ENCODE peak calls at places on chromosome 19, in nine cellular contexts. One of them, this sample, is unnamed.

GRCh38 chr19:18069383-18069782 is 17.4 kb downstream of the IL12RB1 start:
- DNase-seq in HEK293T: no peak
- DNase-seq in erythroblast: no peak
- DNase-seq in KG1: no peak
- DNase-seq in activated CD8-positive, alpha-beta memory T cell treated with anti-CD3 and anti-CD28 coated beads, Interleukin-2, amount 50 U/mL, for 48 hours: no peak
- DNase-seq in stimulated activated naive CD4-positive, alpha-beta T cell: no peak
- DNase-seq in activated T-cell treated with anti-CD3 and anti-CD28 coated beads, Interleukin-2, amount 50 U/mL, for 4 hours: no peak
- DNase-seq in T-helper 2 cell treated with Interferon-gamma antibody and Interleukin-4, amounts not matched to agents 5 μg/mL and 100 μg/mL, for 36 hours: no peak
- DNase-seq in endothelial cell: no peak
- DNase-seq in this sample: no peak

GRCh38 chr19:11576186-11576585 is 1.3 kb downstream of the ACP5 start:
- DNase-seq in HEK293T: no peak
- DNase-seq in erythroblast: no peak
- DNase-seq in KG1: no peak
- DNase-seq in activated CD8-positive, alpha-beta memory T cell treated with anti-CD3 and anti-CD28 coated beads, Interleukin-2, amount 50 U/mL, for 48 hours: no peak
- DNase-seq in stimulated activated naive CD4-positive, alpha-beta T cell: no peak
- DNase-seq in activated T-cell treated with anti-CD3 and anti-CD28 coated beads, Interleukin-2, amount 50 U/mL, for 4 hours: no peak
- DNase-seq in T-helper 2 cell treated with Interferon-gamma antibody and Interleukin-4, amounts not matched to agents 5 μg/mL and 100 μg/mL, for 36 hours: no peak
- DNase-seq in endothelial cell: no peak
- DNase-seq in this sample: no peak

GRCh38 chr19:17951151-17952040 is 15.5 kb upstream of the KCNN1 start:
- DNase-seq in HEK293T: no peak
- DNase-seq in erythroblast: no peak
- DNase-seq in KG1: no peak
- DNase-seq in activated CD8-positive, alpha-beta memory T cell treated with anti-CD3 and anti-CD28 coated beads, Interleukin-2, amount 50 U/mL, for 48 hours: no peak
- DNase-seq in stimulated activated naive CD4-positive, alpha-beta T cell: no peak
- DNase-seq in activated T-cell treated with anti-CD3 and anti-CD28 coated beads, Interleukin-2, amount 50 U/mL, for 4 hours: no peak
- DNase-seq in T-helper 2 cell treated with Interferon-gamma antibody and Interleukin-4, amounts not matched to agents 5 μg/mL and 100 μg/mL, for 36 hours: no peak
- DNase-seq in endothelial cell: no peak
- DNase-seq in this sample: no peak

GRCh38 chr19:45778010-45778671 is 4.1 kb downstream of the DMPK start:
- DNase-seq in HEK293T: no peak
- DNase-seq in erythroblast: no peak
- DNase-seq in KG1: no peak
- DNase-seq in activated CD8-positive, alpha-beta memory T cell treated with anti-CD3 and anti-CD28 coated beads, Interleukin-2, amount 50 U/mL, for 48 hours: no peak
- DNase-seq in stimulated activated naive CD4-positive, alpha-beta T cell: no peak
- DNase-seq in activated T-cell treated with anti-CD3 and anti-CD28 coated beads, Interleukin-2, amount 50 U/mL, for 4 hours: no peak
- DNase-seq in T-helper 2 cell treated with Interferon-gamma antibody and Interleukin-4, amounts not matched to agents 5 μg/mL and 100 μg/mL, for 36 hours: no peak
- DNase-seq in endothelial cell: no peak
- DNase-seq in this sample: no peak

GRCh38 chr19:52171321-52172169 is at the start of gene ZNF836:
- DNase-seq in HEK293T: peak
- DNase-seq in erythroblast: peak
- DNase-seq in KG1: peak
- DNase-seq in activated CD8-positive, alpha-beta memory T cell treated with anti-CD3 and anti-CD28 coated beads, Interleukin-2, amount 50 U/mL, for 48 hours: peak
- DNase-seq in stimulated activated naive CD4-positive, alpha-beta T cell: peak
- DNase-seq in activated T-cell treated with anti-CD3 and anti-CD28 coated beads, Interleukin-2, amount 50 U/mL, for 4 hours: peak
- DNase-seq in T-helper 2 cell treated with Interferon-gamma antibody and Interleukin-4, amounts not matched to agents 5 μg/mL and 100 μg/mL, for 36 hours: peak
- DNase-seq in endothelial cell: peak
- DNase-seq in this sample: peak

GRCh38 chr19:44799627-44800257 is 9.2 kb upstream of the BCAM start:
- DNase-seq in HEK293T: no peak
- DNase-seq in erythroblast: no peak
- DNase-seq in KG1: no peak
- DNase-seq in activated CD8-positive, alpha-beta memory T cell treated with anti-CD3 and anti-CD28 coated beads, Interleukin-2, amount 50 U/mL, for 48 hours: no peak
- DNase-seq in stimulated activated naive CD4-positive, alpha-beta T cell: no peak
- DNase-seq in activated T-cell treated with anti-CD3 and anti-CD28 coated beads, Interleukin-2, amount 50 U/mL, for 4 hours: no peak
- DNase-seq in T-helper 2 cell treated with Interferon-gamma antibody and Interleukin-4, amounts not matched to agents 5 μg/mL and 100 μg/mL, for 36 hours: no peak
- DNase-seq in endothelial cell: no peak
- DNase-seq in this sample: no peak

GRCh38 chr19:48419158-48419920 is 25.9 kb downstream of the GRIN2D start:
- DNase-seq in HEK293T: peak
- DNase-seq in erythroblast: peak
- DNase-seq in KG1: peak
- DNase-seq in activated CD8-positive, alpha-beta memory T cell treated with anti-CD3 and anti-CD28 coated beads, Interleukin-2, amount 50 U/mL, for 48 hours: peak
- DNase-seq in stimulated activated naive CD4-positive, alpha-beta T cell: peak
- DNase-seq in activated T-cell treated with anti-CD3 and anti-CD28 coated beads, Interleukin-2, amount 50 U/mL, for 4 hours: peak
- DNase-seq in T-helper 2 cell treated with Interferon-gamma antibody and Interleukin-4, amounts not matched to agents 5 μg/mL and 100 μg/mL, for 36 hours: peak
- DNase-seq in endothelial cell: peak
- DNase-seq in this sample: peak

GRCh38 chr19:13044160-13044853 is 49.0 kb downstream of the NFIX start:
- DNase-seq in HEK293T: no peak
- DNase-seq in erythroblast: no peak
- DNase-seq in KG1: no peak
- DNase-seq in activated CD8-positive, alpha-beta memory T cell treated with anti-CD3 and anti-CD28 coated beads, Interleukin-2, amount 50 U/mL, for 48 hours: no peak
- DNase-seq in stimulated activated naive CD4-positive, alpha-beta T cell: no peak
- DNase-seq in activated T-cell treated with anti-CD3 and anti-CD28 coated beads, Interleukin-2, amount 50 U/mL, for 4 hours: peak
- DNase-seq in T-helper 2 cell treated with Interferon-gamma antibody and Interleukin-4, amounts not matched to agents 5 μg/mL and 100 μg/mL, for 36 hours: peak
- DNase-seq in endothelial cell: no peak
- DNase-seq in this sample: peak

GRCh38 chr19:13117772-13118423 is at the start of gene NACC1:
- DNase-seq in HEK293T: peak
- DNase-seq in erythroblast: peak
- DNase-seq in KG1: peak
- DNase-seq in activated CD8-positive, alpha-beta memory T cell treated with anti-CD3 and anti-CD28 coated beads, Interleukin-2, amount 50 U/mL, for 48 hours: peak
- DNase-seq in stimulated activated naive CD4-positive, alpha-beta T cell: peak
- DNase-seq in activated T-cell treated with anti-CD3 and anti-CD28 coated beads, Interleukin-2, amount 50 U/mL, for 4 hours: peak
- DNase-seq in T-helper 2 cell treated with Interferon-gamma antibody and Interleukin-4, amounts not matched to agents 5 μg/mL and 100 μg/mL, for 36 hours: peak
- DNase-seq in endothelial cell: peak
- DNase-seq in this sample: peak

GRCh38 chr19:54191671-54192453 is 754 bp downstream of the TSEN34 start:
- DNase-seq in HEK293T: no peak
- DNase-seq in erythroblast: no peak
- DNase-seq in KG1: no peak
- DNase-seq in activated CD8-positive, alpha-beta memory T cell treated with anti-CD3 and anti-CD28 coated beads, Interleukin-2, amount 50 U/mL, for 48 hours: no peak
- DNase-seq in stimulated activated naive CD4-positive, alpha-beta T cell: no peak
- DNase-seq in activated T-cell treated with anti-CD3 and anti-CD28 coated beads, Interleukin-2, amount 50 U/mL, for 4 hours: no peak
- DNase-seq in T-helper 2 cell treated with Interferon-gamma antibody and Interleukin-4, amounts not matched to agents 5 μg/mL and 100 μg/mL, for 36 hours: no peak
- DNase-seq in endothelial cell: no peak
- DNase-seq in this sample: no peak

GRCh38 chr19:48524221-48524620 is 12.6 kb upstream of the LMTK3 start:
- DNase-seq in HEK293T: no peak
- DNase-seq in erythroblast: no peak
- DNase-seq in KG1: no peak
- DNase-seq in activated CD8-positive, alpha-beta memory T cell treated with anti-CD3 and anti-CD28 coated beads, Interleukin-2, amount 50 U/mL, for 48 hours: no peak
- DNase-seq in stimulated activated naive CD4-positive, alpha-beta T cell: no peak
- DNase-seq in activated T-cell treated with anti-CD3 and anti-CD28 coated beads, Interleukin-2, amount 50 U/mL, for 4 hours: no peak
- DNase-seq in T-helper 2 cell treated with Interferon-gamma antibody and Interleukin-4, amounts not matched to agents 5 μg/mL and 100 μg/mL, for 36 hours: no peak
- DNase-seq in endothelial cell: no peak
- DNase-seq in this sample: no peak

GRCh38 chr19:53942001-53942786 is 20.5 kb upstream of the CACNG8 start:
- DNase-seq in HEK293T: peak
- DNase-seq in erythroblast: peak
- DNase-seq in KG1: no peak
- DNase-seq in activated CD8-positive, alpha-beta memory T cell treated with anti-CD3 and anti-CD28 coated beads, Interleukin-2, amount 50 U/mL, for 48 hours: peak
- DNase-seq in stimulated activated naive CD4-positive, alpha-beta T cell: no peak
- DNase-seq in activated T-cell treated with anti-CD3 and anti-CD28 coated beads, Interleukin-2, amount 50 U/mL, for 4 hours: no peak
- DNase-seq in T-helper 2 cell treated with Interferon-gamma antibody and Interleukin-4, amounts not matched to agents 5 μg/mL and 100 μg/mL, for 36 hours: no peak
- DNase-seq in endothelial cell: peak
- DNase-seq in this sample: no peak

GRCh38 chr19:40585677-40586422 is 9.2 kb downstream of the SHKBP1 start:
- DNase-seq in HEK293T: no peak
- DNase-seq in erythroblast: no peak
- DNase-seq in KG1: no peak
- DNase-seq in activated CD8-positive, alpha-beta memory T cell treated with anti-CD3 and anti-CD28 coated beads, Interleukin-2, amount 50 U/mL, for 48 hours: no peak
- DNase-seq in stimulated activated naive CD4-positive, alpha-beta T cell: no peak
- DNase-seq in activated T-cell treated with anti-CD3 and anti-CD28 coated beads, Interleukin-2, amount 50 U/mL, for 4 hours: no peak
- DNase-seq in T-helper 2 cell treated with Interferon-gamma antibody and Interleukin-4, amounts not matched to agents 5 μg/mL and 100 μg/mL, for 36 hours: no peak
- DNase-seq in endothelial cell: no peak
- DNase-seq in this sample: no peak

GRCh38 chr19:47247308-47247990 is 8.9 kb upstream of the CCDC9 start:
- DNase-seq in HEK293T: peak
- DNase-seq in erythroblast: peak
- DNase-seq in KG1: peak
- DNase-seq in activated CD8-positive, alpha-beta memory T cell treated with anti-CD3 and anti-CD28 coated beads, Interleukin-2, amount 50 U/mL, for 48 hours: peak
- DNase-seq in stimulated activated naive CD4-positive, alpha-beta T cell: peak
- DNase-seq in activated T-cell treated with anti-CD3 and anti-CD28 coated beads, Interleukin-2, amount 50 U/mL, for 4 hours: peak
- DNase-seq in T-helper 2 cell treated with Interferon-gamma antibody and Interleukin-4, amounts not matched to agents 5 μg/mL and 100 μg/mL, for 36 hours: peak
- DNase-seq in endothelial cell: peak
- DNase-seq in this sample: peak

GRCh38 chr19:46902402-46902766 is 41.6 kb downstream of the ARHGAP35 start:
- DNase-seq in HEK293T: no peak
- DNase-seq in erythroblast: no peak
- DNase-seq in KG1: no peak
- DNase-seq in activated CD8-positive, alpha-beta memory T cell treated with anti-CD3 and anti-CD28 coated beads, Interleukin-2, amount 50 U/mL, for 48 hours: no peak
- DNase-seq in stimulated activated naive CD4-positive, alpha-beta T cell: no peak
- DNase-seq in activated T-cell treated with anti-CD3 and anti-CD28 coated beads, Interleukin-2, amount 50 U/mL, for 4 hours: no peak
- DNase-seq in T-helper 2 cell treated with Interferon-gamma antibody and Interleukin-4, amounts not matched to agents 5 μg/mL and 100 μg/mL, for 36 hours: no peak
- DNase-seq in endothelial cell: no peak
- DNase-seq in this sample: no peak

GRCh38 chr19:275958-276646 is 15.1 kb downstream of the PLPP2 start:
- DNase-seq in HEK293T: no peak
- DNase-seq in erythroblast: no peak
- DNase-seq in KG1: no peak
- DNase-seq in activated CD8-positive, alpha-beta memory T cell treated with anti-CD3 and anti-CD28 coated beads, Interleukin-2, amount 50 U/mL, for 48 hours: no peak
- DNase-seq in stimulated activated naive CD4-positive, alpha-beta T cell: no peak
- DNase-seq in activated T-cell treated with anti-CD3 and anti-CD28 coated beads, Interleukin-2, amount 50 U/mL, for 4 hours: no peak
- DNase-seq in T-helper 2 cell treated with Interferon-gamma antibody and Interleukin-4, amounts not matched to agents 5 μg/mL and 100 μg/mL, for 36 hours: no peak
- DNase-seq in endothelial cell: no peak
- DNase-seq in this sample: no peak

GRCh38 chr19:39514840-39515550 is at the start of gene SELENOV:
- DNase-seq in HEK293T: no peak
- DNase-seq in erythroblast: no peak
- DNase-seq in KG1: no peak
- DNase-seq in activated CD8-positive, alpha-beta memory T cell treated with anti-CD3 and anti-CD28 coated beads, Interleukin-2, amount 50 U/mL, for 48 hours: no peak
- DNase-seq in stimulated activated naive CD4-positive, alpha-beta T cell: no peak
- DNase-seq in activated T-cell treated with anti-CD3 and anti-CD28 coated beads, Interleukin-2, amount 50 U/mL, for 4 hours: no peak
- DNase-seq in T-helper 2 cell treated with Interferon-gamma antibody and Interleukin-4, amounts not matched to agents 5 μg/mL and 100 μg/mL, for 36 hours: no peak
- DNase-seq in endothelial cell: peak
- DNase-seq in this sample: no peak

GRCh38 chr19:11995174-11995573 is 30.3 kb downstream of the ZNF763 start:
- DNase-seq in HEK293T: no peak
- DNase-seq in erythroblast: peak
- DNase-seq in KG1: no peak
- DNase-seq in activated CD8-positive, alpha-beta memory T cell treated with anti-CD3 and anti-CD28 coated beads, Interleukin-2, amount 50 U/mL, for 48 hours: no peak
- DNase-seq in stimulated activated naive CD4-positive, alpha-beta T cell: no peak
- DNase-seq in activated T-cell treated with anti-CD3 and anti-CD28 coated beads, Interleukin-2, amount 50 U/mL, for 4 hours: no peak
- DNase-seq in T-helper 2 cell treated with Interferon-gamma antibody and Interleukin-4, amounts not matched to agents 5 μg/mL and 100 μg/mL, for 36 hours: no peak
- DNase-seq in endothelial cell: no peak
- DNase-seq in this sample: no peak

GRCh38 chr19:18898081-18898532 is 2.1 kb upstream of the CERS1 start:
- DNase-seq in HEK293T: no peak
- DNase-seq in erythroblast: peak
- DNase-seq in KG1: no peak
- DNase-seq in activated CD8-positive, alpha-beta memory T cell treated with anti-CD3 and anti-CD28 coated beads, Interleukin-2, amount 50 U/mL, for 48 hours: no peak
- DNase-seq in stimulated activated naive CD4-positive, alpha-beta T cell: no peak
- DNase-seq in activated T-cell treated with anti-CD3 and anti-CD28 coated beads, Interleukin-2, amount 50 U/mL, for 4 hours: no peak
- DNase-seq in T-helper 2 cell treated with Interferon-gamma antibody and Interleukin-4, amounts not matched to agents 5 μg/mL and 100 μg/mL, for 36 hours: no peak
- DNase-seq in endothelial cell: no peak
- DNase-seq in this sample: no peak

GRCh38 chr19:18967358-18968146 is 26.5 kb upstream of the HOMER3 start:
- DNase-seq in HEK293T: no peak
- DNase-seq in erythroblast: no peak
- DNase-seq in KG1: peak
- DNase-seq in activated CD8-positive, alpha-beta memory T cell treated with anti-CD3 and anti-CD28 coated beads, Interleukin-2, amount 50 U/mL, for 48 hours: no peak
- DNase-seq in stimulated activated naive CD4-positive, alpha-beta T cell: no peak
- DNase-seq in activated T-cell treated with anti-CD3 and anti-CD28 coated beads, Interleukin-2, amount 50 U/mL, for 4 hours: no peak
- DNase-seq in T-helper 2 cell treated with Interferon-gamma antibody and Interleukin-4, amounts not matched to agents 5 μg/mL and 100 μg/mL, for 36 hours: no peak
- DNase-seq in endothelial cell: no peak
- DNase-seq in this sample: no peak

GRCh38 chr19:39878398-39878797 is 32.2 kb upstream of the FBL start:
- DNase-seq in HEK293T: no peak
- DNase-seq in erythroblast: no peak
- DNase-seq in KG1: no peak
- DNase-seq in activated CD8-positive, alpha-beta memory T cell treated with anti-CD3 and anti-CD28 coated beads, Interleukin-2, amount 50 U/mL, for 48 hours: no peak
- DNase-seq in stimulated activated naive CD4-positive, alpha-beta T cell: no peak
- DNase-seq in activated T-cell treated with anti-CD3 and anti-CD28 coated beads, Interleukin-2, amount 50 U/mL, for 4 hours: no peak
- DNase-seq in T-helper 2 cell treated with Interferon-gamma antibody and Interleukin-4, amounts not matched to agents 5 μg/mL and 100 μg/mL, for 36 hours: no peak
- DNase-seq in endothelial cell: no peak
- DNase-seq in this sample: no peak

GRCh38 chr19:4456843-4457653 is 546 bp downstream of the UBXN6 start:
- DNase-seq in HEK293T: peak
- DNase-seq in erythroblast: peak
- DNase-seq in KG1: no peak
- DNase-seq in activated CD8-positive, alpha-beta memory T cell treated with anti-CD3 and anti-CD28 coated beads, Interleukin-2, amount 50 U/mL, for 48 hours: peak
- DNase-seq in stimulated activated naive CD4-positive, alpha-beta T cell: peak
- DNase-seq in activated T-cell treated with anti-CD3 and anti-CD28 coated beads, Interleukin-2, amount 50 U/mL, for 4 hours: peak
- DNase-seq in T-helper 2 cell treated with Interferon-gamma antibody and Interleukin-4, amounts not matched to agents 5 μg/mL and 100 μg/mL, for 36 hours: no peak
- DNase-seq in endothelial cell: peak
- DNase-seq in this sample: peak

GRCh38 chr19:20247016-20247683 is 80.1 kb downstream of the ZNF486 start:
- DNase-seq in HEK293T: no peak
- DNase-seq in erythroblast: no peak
- DNase-seq in KG1: peak
- DNase-seq in activated CD8-positive, alpha-beta memory T cell treated with anti-CD3 and anti-CD28 coated beads, Interleukin-2, amount 50 U/mL, for 48 hours: no peak
- DNase-seq in stimulated activated naive CD4-positive, alpha-beta T cell: peak
- DNase-seq in activated T-cell treated with anti-CD3 and anti-CD28 coated beads, Interleukin-2, amount 50 U/mL, for 4 hours: peak
- DNase-seq in T-helper 2 cell treated with Interferon-gamma antibody and Interleukin-4, amounts not matched to agents 5 μg/mL and 100 μg/mL, for 36 hours: no peak
- DNase-seq in endothelial cell: peak
- DNase-seq in this sample: no peak

GRCh38 chr19:1608414-1609391 is 3.4 kb upstream of the UQCR11 start:
- DNase-seq in HEK293T: no peak
- DNase-seq in erythroblast: no peak
- DNase-seq in KG1: no peak
- DNase-seq in activated CD8-positive, alpha-beta memory T cell treated with anti-CD3 and anti-CD28 coated beads, Interleukin-2, amount 50 U/mL, for 48 hours: no peak
- DNase-seq in stimulated activated naive CD4-positive, alpha-beta T cell: peak
- DNase-seq in activated T-cell treated with anti-CD3 and anti-CD28 coated beads, Interleukin-2, amount 50 U/mL, for 4 hours: no peak
- DNase-seq in T-helper 2 cell treated with Interferon-gamma antibody and Interleukin-4, amounts not matched to agents 5 μg/mL and 100 μg/mL, for 36 hours: no peak
- DNase-seq in endothelial cell: no peak
- DNase-seq in this sample: no peak

GRCh38 chr19:4365791-4366665 is 22.7 kb downstream of the MPND start:
- DNase-seq in HEK293T: no peak
- DNase-seq in erythroblast: no peak
- DNase-seq in KG1: no peak
- DNase-seq in activated CD8-positive, alpha-beta memory T cell treated with anti-CD3 and anti-CD28 coated beads, Interleukin-2, amount 50 U/mL, for 48 hours: no peak
- DNase-seq in stimulated activated naive CD4-positive, alpha-beta T cell: no peak
- DNase-seq in activated T-cell treated with anti-CD3 and anti-CD28 coated beads, Interleukin-2, amount 50 U/mL, for 4 hours: no peak
- DNase-seq in T-helper 2 cell treated with Interferon-gamma antibody and Interleukin-4, amounts not matched to agents 5 μg/mL and 100 μg/mL, for 36 hours: no peak
- DNase-seq in endothelial cell: no peak
- DNase-seq in this sample: no peak

GRCh38 chr19:44694184-44694579 is 4.8 kb upstream of the CEACAM16 start:
- DNase-seq in HEK293T: peak
- DNase-seq in erythroblast: peak
- DNase-seq in KG1: no peak
- DNase-seq in activated CD8-positive, alpha-beta memory T cell treated with anti-CD3 and anti-CD28 coated beads, Interleukin-2, amount 50 U/mL, for 48 hours: peak
- DNase-seq in stimulated activated naive CD4-positive, alpha-beta T cell: no peak
- DNase-seq in activated T-cell treated with anti-CD3 and anti-CD28 coated beads, Interleukin-2, amount 50 U/mL, for 4 hours: peak
- DNase-seq in T-helper 2 cell treated with Interferon-gamma antibody and Interleukin-4, amounts not matched to agents 5 μg/mL and 100 μg/mL, for 36 hours: no peak
- DNase-seq in endothelial cell: no peak
- DNase-seq in this sample: no peak

GRCh38 chr19:10617409-10618121 is 7.8 kb upstream of the SLC44A2 start:
- DNase-seq in HEK293T: no peak
- DNase-seq in erythroblast: no peak
- DNase-seq in KG1: no peak
- DNase-seq in activated CD8-positive, alpha-beta memory T cell treated with anti-CD3 and anti-CD28 coated beads, Interleukin-2, amount 50 U/mL, for 48 hours: no peak
- DNase-seq in stimulated activated naive CD4-positive, alpha-beta T cell: no peak
- DNase-seq in activated T-cell treated with anti-CD3 and anti-CD28 coated beads, Interleukin-2, amount 50 U/mL, for 4 hours: no peak
- DNase-seq in T-helper 2 cell treated with Interferon-gamma antibody and Interleukin-4, amounts not matched to agents 5 μg/mL and 100 μg/mL, for 36 hours: no peak
- DNase-seq in endothelial cell: no peak
- DNase-seq in this sample: no peak

GRCh38 chr19:48152552-48152951 is 17.6 kb downstream of the LIG1 start:
- DNase-seq in HEK293T: peak
- DNase-seq in erythroblast: peak
- DNase-seq in KG1: peak
- DNase-seq in activated CD8-positive, alpha-beta memory T cell treated with anti-CD3 and anti-CD28 coated beads, Interleukin-2, amount 50 U/mL, for 48 hours: peak
- DNase-seq in stimulated activated naive CD4-positive, alpha-beta T cell: peak
- DNase-seq in activated T-cell treated with anti-CD3 and anti-CD28 coated beads, Interleukin-2, amount 50 U/mL, for 4 hours: peak
- DNase-seq in T-helper 2 cell treated with Interferon-gamma antibody and Interleukin-4, amounts not matched to agents 5 μg/mL and 100 μg/mL, for 36 hours: peak
- DNase-seq in endothelial cell: peak
- DNase-seq in this sample: peak

GRCh38 chr19:54432144-54432738 is 16.8 kb upstream of the LENG8 start:
- DNase-seq in HEK293T: no peak
- DNase-seq in erythroblast: no peak
- DNase-seq in KG1: no peak
- DNase-seq in activated CD8-positive, alpha-beta memory T cell treated with anti-CD3 and anti-CD28 coated beads, Interleukin-2, amount 50 U/mL, for 48 hours: no peak
- DNase-seq in stimulated activated naive CD4-positive, alpha-beta T cell: no peak
- DNase-seq in activated T-cell treated with anti-CD3 and anti-CD28 coated beads, Interleukin-2, amount 50 U/mL, for 4 hours: no peak
- DNase-seq in T-helper 2 cell treated with Interferon-gamma antibody and Interleukin-4, amounts not matched to agents 5 μg/mL and 100 μg/mL, for 36 hours: no peak
- DNase-seq in endothelial cell: no peak
- DNase-seq in this sample: no peak

GRCh38 chr19:29793116-29793727 is 18.6 kb upstream of the CCNE1 start:
- DNase-seq in HEK293T: no peak
- DNase-seq in erythroblast: no peak
- DNase-seq in KG1: no peak
- DNase-seq in activated CD8-positive, alpha-beta memory T cell treated with anti-CD3 and anti-CD28 coated beads, Interleukin-2, amount 50 U/mL, for 48 hours: no peak
- DNase-seq in stimulated activated naive CD4-positive, alpha-beta T cell: no peak
- DNase-seq in activated T-cell treated with anti-CD3 and anti-CD28 coated beads, Interleukin-2, amount 50 U/mL, for 4 hours: no peak
- DNase-seq in T-helper 2 cell treated with Interferon-gamma antibody and Interleukin-4, amounts not matched to agents 5 μg/mL and 100 μg/mL, for 36 hours: no peak
- DNase-seq in endothelial cell: no peak
- DNase-seq in this sample: no peak

GRCh38 chr19:15584095-15584494 is 30.9 kb upstream of the CYP4F8 start:
- DNase-seq in HEK293T: no peak
- DNase-seq in erythroblast: no peak
- DNase-seq in KG1: no peak
- DNase-seq in activated CD8-positive, alpha-beta memory T cell treated with anti-CD3 and anti-CD28 coated beads, Interleukin-2, amount 50 U/mL, for 48 hours: no peak
- DNase-seq in stimulated activated naive CD4-positive, alpha-beta T cell: no peak
- DNase-seq in activated T-cell treated with anti-CD3 and anti-CD28 coated beads, Interleukin-2, amount 50 U/mL, for 4 hours: no peak
- DNase-seq in T-helper 2 cell treated with Interferon-gamma antibody and Interleukin-4, amounts not matched to agents 5 μg/mL and 100 μg/mL, for 36 hours: no peak
- DNase-seq in endothelial cell: no peak
- DNase-seq in this sample: no peak

This sample was measured in NK-92 treated with Interleukin-12 subunit alpha and Interleukin-12 subunit beta, amount 100 ng/mL, for 24 hours.